ENCODE peak calls at places on chromosome 3, in eight cellular contexts. N is stomach, U is GM23248, P is mesenchymal stem cell, M is tibial artery, O is right atrium auricular region, X is upper lobe of left lung, L is breast epithelium. I is an unnamed sample.

GRCh38 chr3:151843275-151843674 is 29.4 kb downstream of the AADAC start:
- DNase-seq in N (no peak), U (no peak), P (peak; percentile 63), M (no peak), O (no peak), X (no peak), L (no peak), I (no peak)

GRCh38 chr3:190076601-190077444 is 43.9 kb downstream of the P3H2 start:
- DNase-seq in N (no peak), U (peak; percentile 98), P (peak; percentile 98), M (peak; percentile 35), O (no peak), X (peak; percentile 44), L (peak; percentile 56), I (peak; percentile 72)

GRCh38 chr3:75951941-75952340 is 166.6 kb upstream of the ZNF717 start:
- DNase-seq in N (no peak), U (peak; percentile 5), P (no peak), M (no peak), O (no peak), X (no peak), L (no peak), I (no peak)

GRCh38 chr3:50428007-50428633 is 68.8 kb upstream of the TMEM115 start:
- DNase-seq in N (no peak), U (no peak), P (no peak), M (no peak), O (no peak), X (no peak), L (no peak), I (no peak)

GRCh38 chr3:114104414-114104813 is 47.9 kb downstream of the QTRT2 start:
- DNase-seq in N (no peak), U (peak; percentile 11), P (peak; percentile 47), M (no peak), O (no peak), X (no peak), L (no peak), I (no peak)

GRCh38 chr3:138361561-138361971 is 13.2 kb downstream of the MRAS start:
- DNase-seq in N (no peak), U (no peak), P (no peak), M (no peak), O (no peak), X (no peak), L (no peak), I (no peak)

GRCh38 chr3:185316740-185317407 is 46.1 kb upstream of the MAP3K13 start:
- DNase-seq in N (no peak), U (no peak), P (no peak), M (no peak), O (no peak), X (no peak), L (no peak), I (peak; percentile 10)

GRCh38 chr3:112647122-112647521 is 6.2 kb upstream of the CCDC80 start:
- DNase-seq in N (no peak), U (peak; percentile 88), P (peak; percentile 81), M (no peak), O (peak; percentile 67), X (no peak), L (no peak), I (no peak)

GRCh38 chr3:105958237-105959000 is 89.6 kb upstream of the CBLB start:
- DNase-seq in N (no peak), U (no peak), P (no peak), M (no peak), O (no peak), X (no peak), L (no peak), I (no peak)

GRCh38 chr3:41174703-41174964 is 24.7 kb upstream of the CTNNB1 start:
- DNase-seq in N (no peak), U (no peak), P (no peak), M (no peak), O (no peak), X (no peak), L (no peak), I (peak; percentile 1)

GRCh38 chr3:197181751-197182150 is 116.7 kb downstream of the DLG1 start:
- DNase-seq in N (no peak), U (peak; percentile 30), P (peak; percentile 83), M (peak; percentile 25), O (no peak), X (peak; percentile 68), L (no peak), I (peak; percentile 38)

GRCh38 chr3:32839714-32840085 is 21.9 kb downstream of the TRIM71 start:
- DNase-seq in N (no peak), U (no peak), P (no peak), M (no peak), O (no peak), X (peak; percentile 56), L (no peak), I (no peak)
- H3K4me1 ChIP-seq in N (peaks cover 3% of the 10 kb centered on the region), U (no peaks in the 10 kb centered on the region), P (peaks cover 3% of the 10 kb centered on the region), M (no peaks in the 10 kb centered on the region), O (no peaks in the 10 kb centered on the region), X (no peaks in the 10 kb centered on the region), L (no peaks in the 10 kb centered on the region), I (peaks cover 30% of the 10 kb centered on the region)

DNA sequence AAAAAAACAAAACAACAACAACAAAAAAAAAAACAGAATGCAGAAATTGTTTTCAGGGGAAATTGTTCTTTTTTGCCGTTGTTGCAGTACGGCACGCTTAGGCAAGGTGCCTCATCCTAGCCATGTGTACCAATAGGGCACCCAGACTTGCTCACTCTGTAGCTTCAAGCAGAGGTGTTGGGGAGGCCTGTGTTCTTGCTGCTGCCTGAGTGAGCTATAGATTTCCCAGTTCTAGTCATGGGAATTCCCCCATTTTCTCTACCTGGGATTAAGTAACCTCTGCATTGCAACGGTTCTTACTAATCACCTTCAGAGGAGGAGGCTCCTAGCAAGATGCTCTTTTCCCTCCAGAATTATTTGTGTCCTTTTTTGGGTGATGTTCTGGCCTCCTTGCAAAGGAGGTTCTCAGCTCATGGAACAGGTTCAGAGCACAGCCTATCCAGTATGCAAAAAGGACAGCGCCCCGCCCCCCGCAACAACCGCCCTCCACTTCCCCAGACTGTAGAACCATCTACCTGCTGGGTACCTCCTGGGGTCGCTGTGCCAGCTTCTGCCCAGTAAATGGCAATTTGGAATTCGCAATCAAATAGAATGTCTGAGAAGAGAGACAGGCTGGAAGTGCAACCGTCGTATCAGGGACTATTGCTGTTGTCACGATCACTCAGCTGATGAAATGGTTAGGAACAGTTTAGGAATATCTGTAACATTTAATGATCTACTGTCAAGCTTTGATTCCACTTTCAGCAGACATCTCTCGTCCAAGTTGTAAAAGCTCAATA is 13.1 kb upstream of the PARL start:
- DNase-seq in N (no peak), U (no peak), P (no peak), M (no peak), O (no peak), X (no peak), L (no peak), I (no peak)
- H3K4me1 ChIP-seq in N (no peaks in the 10 kb centered on the region), U (no peaks in the 10 kb centered on the region), P (no peaks in the 10 kb centered on the region), M (no peaks in the 10 kb centered on the region), O (no peaks in the 10 kb centered on the region), X (no peaks in the 10 kb centered on the region), L (no peaks in the 10 kb centered on the region), I (no peaks in the 10 kb centered on the region)

GRCh38 chr3:9183011-9183410 is 66.4 kb downstream of the SRGAP3 start:
- DNase-seq in N (no peak), U (peak; percentile 9), P (no peak), M (no peak), O (no peak), X (no peak), L (no peak), I (no peak)
- H3K4me1 ChIP-seq in N (no peaks in the 10 kb centered on the region), U (no peaks in the 10 kb centered on the region), P (no peaks in the 10 kb centered on the region), M (no peaks in the 10 kb centered on the region), O (no peaks in the 10 kb centered on the region), X (no peaks in the 10 kb centered on the region), L (no peaks in the 10 kb centered on the region), I (no peaks in the 10 kb centered on the region)

GRCh38 chr3:156957715-156958114 is 131.6 kb downstream of the LEKR1 start:
- DNase-seq in N (no peak), U (no peak), P (no peak), M (no peak), O (no peak), X (no peak), L (no peak), I (no peak)

GRCh38 chr3:156964562-156964961 is 138.4 kb downstream of the LEKR1 start:
- DNase-seq in N (no peak), U (peak; percentile 57), P (no peak), M (no peak), O (no peak), X (no peak), L (no peak), I (no peak)

DNA sequence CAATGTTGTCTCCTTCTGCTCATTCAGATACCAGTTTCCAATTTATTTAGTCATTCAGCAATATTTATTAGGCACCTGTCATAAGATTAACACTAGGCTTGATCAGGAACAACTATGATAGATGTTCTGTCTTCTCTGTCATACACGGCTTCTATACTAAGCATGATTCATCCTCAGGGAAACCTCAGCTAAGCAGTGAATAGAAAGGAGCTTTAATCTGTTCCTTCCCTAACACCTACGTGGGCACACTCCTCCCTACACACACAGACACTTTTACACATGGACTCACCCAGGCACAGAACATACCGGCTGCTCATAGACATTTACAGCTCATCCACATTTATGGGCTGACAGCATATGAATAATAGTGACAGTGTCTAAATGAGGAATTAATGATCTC is 136.9 kb downstream of the LEKR1 start:
- DNase-seq in N (no peak), U (no peak), P (no peak), M (no peak), O (no peak), X (no peak), L (no peak), I (no peak)
- H3K4me1 ChIP-seq in N (no peaks in the 10 kb centered on the region), U (peaks cover 17% of the 10 kb centered on the region), P (no peaks in the 10 kb centered on the region), M (no peaks in the 10 kb centered on the region), O (no peaks in the 10 kb centered on the region), X (no peaks in the 10 kb centered on the region), L (no peaks in the 10 kb centered on the region), I (no peaks in the 10 kb centered on the region)